ENCODE peak calls at places on chromosome 6, in four cellular contexts. One of them, this sample, is unnamed.

GRCh38 chr6:45901777-45902650 is 113.6 kb downstream of the CLIC5 start:
- DNase-seq in CD8-positive, alpha-beta memory T cell: no peak
- DNase-seq in Panc1: no peak
- DNase-seq in fibroblast of lung: no peak
- DNase-seq in this sample: no peak

GRCh38 chr6:97021194-97021593 is 96.7 kb downstream of the KLHL32 start:
- DNase-seq in CD8-positive, alpha-beta memory T cell: no peak
- DNase-seq in Panc1: no peak
- DNase-seq in fibroblast of lung: no peak
- DNase-seq in this sample: no peak

GRCh38 chr6:5318617-5319016 is 57.3 kb downstream of the FARS2 start:
- DNase-seq in CD8-positive, alpha-beta memory T cell: no peak
- DNase-seq in Panc1: no peak
- DNase-seq in fibroblast of lung: no peak
- DNase-seq in this sample: no peak

GRCh38 chr6:148140772-148141557 is 201.7 kb upstream of the SASH1 start:
- DNase-seq in CD8-positive, alpha-beta memory T cell: no peak
- DNase-seq in Panc1: no peak
- DNase-seq in fibroblast of lung: no peak
- DNase-seq in this sample: no peak

GRCh38 chr6:75334266-75335040 is 49.9 kb upstream of the TMEM30A start:
- DNase-seq in CD8-positive, alpha-beta memory T cell: no peak
- DNase-seq in Panc1: no peak
- DNase-seq in fibroblast of lung: peak
- DNase-seq in this sample: no peak

GRCh38 chr6:29696147-29697129 is 15.5 kb upstream of the ZFP57 start:
- DNase-seq in CD8-positive, alpha-beta memory T cell: no peak
- DNase-seq in Panc1: no peak
- DNase-seq in fibroblast of lung: no peak
- DNase-seq in this sample: peak

GRCh38 chr6:135173242-135173988 is 7.7 kb upstream of the MYB start:
- DNase-seq in CD8-positive, alpha-beta memory T cell: no peak
- DNase-seq in Panc1: no peak
- DNase-seq in fibroblast of lung: no peak
- DNase-seq in this sample: no peak

GRCh38 chr6:143064996-143065683 is 4.5 kb downstream of the AIG1 start:
- DNase-seq in CD8-positive, alpha-beta memory T cell: no peak
- DNase-seq in Panc1: no peak
- DNase-seq in fibroblast of lung: no peak
- DNase-seq in this sample: no peak

GRCh38 chr6:43944908-43945777 is 175.1 kb downstream of the VEGFA start:
- DNase-seq in CD8-positive, alpha-beta memory T cell: no peak
- DNase-seq in Panc1: no peak
- DNase-seq in fibroblast of lung: no peak
- DNase-seq in this sample: peak

GRCh38 chr6:42727084-42727601 is 4.7 kb upstream of the PRPH2 start:
- DNase-seq in CD8-positive, alpha-beta memory T cell: no peak
- DNase-seq in Panc1: no peak
- DNase-seq in fibroblast of lung: peak
- DNase-seq in this sample: no peak

GRCh38 chr6:12132351-12133222 is 120.5 kb downstream of the HIVEP1 start:
- DNase-seq in CD8-positive, alpha-beta memory T cell: no peak
- DNase-seq in Panc1: no peak
- DNase-seq in fibroblast of lung: peak
- DNase-seq in this sample: no peak

GRCh38 chr6:112253505-112253841 is 894 bp downstream of the LAMA4 start:
- DNase-seq in CD8-positive, alpha-beta memory T cell: no peak
- DNase-seq in Panc1: no peak
- DNase-seq in fibroblast of lung: no peak
- DNase-seq in this sample: no peak

GRCh38 chr6:136782021-136782770 is 10.1 kb downstream of the MAP3K5 start:
- DNase-seq in CD8-positive, alpha-beta memory T cell: no peak
- DNase-seq in Panc1: no peak
- DNase-seq in fibroblast of lung: peak
- DNase-seq in this sample: no peak

GRCh38 chr6:144993870-144994269 is 708.7 kb downstream of the UTRN start:
- DNase-seq in CD8-positive, alpha-beta memory T cell: no peak
- DNase-seq in Panc1: no peak
- DNase-seq in fibroblast of lung: peak
- DNase-seq in this sample: no peak

This sample was measured in hepatic stellate cell.